ENCODE peak calls at places on chromosomes 1 and 21, in four cellular contexts. One of them, this sample, is unnamed.

GRCh38 chr1:176188604-176189003 is 18.5 kb downstream of the COP1 start:
- DNase-seq in heart right ventricle: no peak
- DNase-seq in stomach: no peak
- DNase-seq in PC-3: no peak
- DNase-seq in this sample: no peak

GRCh38 chr1:51158263-51158662 is 56.2 kb downstream of the C1orf185 start:
- DNase-seq in PC-3: no peak
- DNase-seq in stomach: no peak
- DNase-seq in heart right ventricle: no peak
- DNase-seq in this sample: no peak

GRCh38 chr1:26358411-26359384 is 4.8 kb upstream of the CRYBG2 start:
- DNase-seq in PC-3: peak
- DNase-seq in stomach: peak
- DNase-seq in heart right ventricle: no peak
- DNase-seq in this sample: no peak

GRCh38 chr21:31337086-31337485 is 7.0 kb downstream of the TIAM1 start:
- DNase-seq in stomach: no peak
- DNase-seq in PC-3: no peak
- DNase-seq in heart right ventricle: no peak
- DNase-seq in this sample: no peak

GRCh38 chr1:30656171-30656940 is 67.0 kb downstream of the MATN1 start:
- DNase-seq in stomach: no peak
- DNase-seq in PC-3: no peak
- DNase-seq in heart right ventricle: no peak
- DNase-seq in this sample: no peak

GRCh38 chr1:207952617-207953542 is 42.0 kb upstream of the CD34 start:
- DNase-seq in PC-3: no peak
- DNase-seq in heart right ventricle: no peak
- DNase-seq in stomach: no peak
- DNase-seq in this sample: no peak

GRCh38 chr1:25644962-25645361 is 28.4 kb downstream of the MAN1C1 start:
- DNase-seq in PC-3: no peak
- DNase-seq in stomach: no peak
- DNase-seq in heart right ventricle: no peak
- DNase-seq in this sample: peak

GRCh38 chr1:226627924-226628623 is 79.5 kb downstream of the STUM start:
- DNase-seq in heart right ventricle: no peak
- DNase-seq in stomach: no peak
- DNase-seq in PC-3: no peak
- DNase-seq in this sample: peak

GRCh38 chr1:13807213-13807612 is 107.2 kb downstream of the PRDM2 start:
- DNase-seq in stomach: peak
- DNase-seq in heart right ventricle: no peak
- DNase-seq in PC-3: peak
- DNase-seq in this sample: no peak

GRCh38 chr21:45248893-45249381 is 38.8 kb downstream of the POFUT2 start:
- DNase-seq in heart right ventricle: no peak
- DNase-seq in PC-3: no peak
- DNase-seq in stomach: no peak
- DNase-seq in this sample: peak

GRCh38 chr1:179205284-179205683 is 24.2 kb downstream of the ABL2 start:
- DNase-seq in heart right ventricle: no peak
- DNase-seq in PC-3: no peak
- DNase-seq in stomach: no peak
- DNase-seq in this sample: no peak

GRCh38 chr1:77026640-77027039 is 159.4 kb downstream of the ST6GALNAC5 start:
- DNase-seq in stomach: no peak
- DNase-seq in PC-3: no peak
- DNase-seq in heart right ventricle: no peak
- DNase-seq in this sample: no peak

GRCh38 chr1:45630429-45630828 is 6.6 kb upstream of the CCDC17 start:
- DNase-seq in heart right ventricle: no peak
- DNase-seq in stomach: no peak
- DNase-seq in PC-3: no peak
- DNase-seq in this sample: no peak

GRCh38 chr1:84668185-84668584 is 22.1 kb downstream of the SSX2IP start:
- DNase-seq in stomach: no peak
- DNase-seq in PC-3: peak
- DNase-seq in heart right ventricle: no peak
- DNase-seq in this sample: no peak

GRCh38 chr1:175166746-175167145 is 25.8 kb downstream of the KIAA0040 start:
- DNase-seq in PC-3: no peak
- DNase-seq in heart right ventricle: no peak
- DNase-seq in stomach: no peak
- DNase-seq in this sample: no peak

GRCh38 chr1:119253366-119253765 is 112.9 kb upstream of the WARS2 start:
- DNase-seq in PC-3: peak
- DNase-seq in stomach: no peak
- DNase-seq in heart right ventricle: no peak
- DNase-seq in this sample: no peak

DNA sequence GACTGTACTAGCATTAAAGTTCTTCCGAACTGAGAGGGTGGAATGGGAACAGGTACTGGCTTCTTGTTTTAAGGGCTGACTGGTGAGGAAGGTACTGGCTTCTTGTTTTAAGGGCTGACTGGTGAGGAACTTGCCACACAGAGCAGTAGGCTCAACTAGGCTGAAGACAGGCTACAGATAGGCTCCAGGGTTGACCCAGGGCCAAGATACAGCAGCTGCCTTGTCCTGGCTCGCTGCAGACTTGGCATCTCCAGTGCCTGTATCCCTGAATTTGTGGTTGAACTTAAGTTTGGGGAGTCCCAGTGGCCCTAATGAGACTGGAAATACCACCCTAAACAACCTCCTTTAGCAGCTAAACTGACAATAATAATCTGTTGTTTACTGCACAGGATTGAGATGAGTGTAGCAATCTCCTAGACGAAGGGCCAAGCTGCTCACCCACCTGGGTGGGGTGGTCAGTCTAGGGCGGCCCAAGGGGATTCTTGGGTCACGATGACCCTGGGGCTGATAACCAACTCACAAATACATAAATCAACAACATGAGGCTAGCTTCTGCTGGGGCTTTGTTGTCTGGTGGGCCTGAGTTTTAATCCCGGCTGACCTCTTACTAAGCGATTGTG is 227.1 kb downstream of the DISC1 start:
- DNase-seq in PC-3: no peak
- DNase-seq in stomach: no peak
- DNase-seq in heart right ventricle: peak
- DNase-seq in this sample: no peak
- H3K27ac ChIP-seq in PC-3: no peak
- H3K27ac ChIP-seq in stomach: no peak
- H3K27ac ChIP-seq in heart right ventricle: no peak
- H3K27ac ChIP-seq in this sample: no peak

DNA sequence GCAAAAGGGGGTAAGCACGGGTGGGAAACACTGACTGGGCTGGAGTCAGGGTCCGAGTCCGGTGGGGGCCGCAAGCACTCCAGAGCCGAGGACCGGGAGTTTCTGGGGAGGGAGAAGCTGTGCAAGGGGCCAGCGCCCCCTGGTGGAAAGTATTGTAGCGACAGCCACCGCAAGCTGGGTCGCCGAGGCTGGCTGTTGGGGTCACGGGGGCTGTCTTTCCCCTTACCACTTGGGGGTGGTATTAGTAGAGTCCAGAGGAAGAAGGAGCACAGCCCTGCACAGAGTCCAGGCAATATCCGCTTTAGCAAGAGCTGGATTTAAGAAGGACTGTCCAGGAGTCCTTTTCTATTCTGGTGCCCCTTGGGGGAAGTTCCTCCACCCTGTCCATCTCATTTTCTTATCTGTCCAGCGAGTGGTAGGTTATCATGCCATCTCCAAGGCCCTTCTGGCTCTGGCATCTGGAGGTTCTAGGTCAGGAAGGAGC is 17.9 kb upstream of the ETV3 start:
- DNase-seq in stomach: peak
- DNase-seq in heart right ventricle: peak
- DNase-seq in PC-3: peak
- DNase-seq in this sample: no peak
- H3K4me3 ChIP-seq in stomach: peak
- H3K4me3 ChIP-seq in heart right ventricle: no peak
- H3K4me3 ChIP-seq in PC-3: peak
- H3K4me3 ChIP-seq in this sample: peak

GRCh38 chr1:29240400-29240837 is 4.1 kb downstream of the PTPRU start:
- DNase-seq in PC-3: no peak
- DNase-seq in heart right ventricle: no peak
- DNase-seq in stomach: no peak
- DNase-seq in this sample: no peak
- TF ChIP-seq CTCF in PC-3: peak
- TF ChIP-seq CTCF in heart right ventricle: no peak
- TF ChIP-seq CTCF in stomach: no peak
- TF ChIP-seq CTCF in this sample: no peak

DNA sequence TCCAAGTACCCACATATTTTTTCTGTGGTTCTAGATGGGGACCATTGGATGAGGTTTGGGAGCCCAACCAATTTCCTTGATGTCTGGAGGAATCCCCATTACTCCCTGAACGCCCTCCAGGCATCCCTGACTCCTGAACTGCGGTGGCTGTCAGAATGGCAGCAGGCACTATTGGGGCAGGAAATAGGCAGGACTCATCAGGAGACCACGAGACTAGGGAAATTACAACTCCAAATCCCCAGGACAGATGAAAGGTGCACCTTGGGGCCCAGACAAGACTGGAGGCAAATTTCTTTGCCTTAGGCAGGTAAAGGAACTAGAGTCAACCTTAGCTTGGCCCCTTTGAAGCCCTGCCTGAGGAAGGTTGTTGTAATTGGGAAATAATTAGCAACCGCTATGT is 1.1 kb downstream of the CGN start:
- DNase-seq in stomach: no peak
- DNase-seq in heart right ventricle: no peak
- DNase-seq in PC-3: peak
- DNase-seq in this sample: no peak
- H3K27ac ChIP-seq in stomach: peak
- H3K27ac ChIP-seq in heart right ventricle: no peak
- H3K27ac ChIP-seq in PC-3: peak
- H3K27ac ChIP-seq in this sample: no peak

GRCh38 chr1:200556005-200556404 is 64.5 kb downstream of the KIF14 start:
- DNase-seq in heart right ventricle: no peak
- DNase-seq in PC-3: peak
- DNase-seq in stomach: no peak
- DNase-seq in this sample: no peak
- H3K4me3 ChIP-seq in heart right ventricle: no peak
- H3K4me3 ChIP-seq in PC-3: no peak
- H3K4me3 ChIP-seq in stomach: no peak
- H3K4me3 ChIP-seq in this sample: no peak

DNA sequence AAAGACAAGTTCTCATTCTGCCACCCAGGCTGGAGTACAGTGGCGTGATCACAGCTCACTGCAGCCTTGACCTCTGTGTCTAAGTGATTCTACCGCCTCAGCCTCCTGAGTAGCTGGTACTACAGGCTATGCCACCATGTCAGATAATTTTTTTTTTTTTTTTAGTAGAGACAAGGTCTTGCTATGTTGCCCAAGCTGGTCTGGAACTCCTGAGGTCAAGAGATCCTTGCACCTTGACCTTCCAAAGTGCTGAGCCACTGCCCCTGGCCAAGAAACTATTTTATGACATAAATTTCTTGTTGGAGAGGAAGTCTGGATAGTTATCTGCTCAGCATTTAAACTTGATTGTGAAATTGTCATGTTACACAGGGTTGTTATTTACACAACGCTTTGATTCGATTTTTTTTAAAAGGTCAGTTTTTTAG is 2.1 kb downstream of the SCCPDH start:
- DNase-seq in stomach: no peak
- DNase-seq in PC-3: no peak
- DNase-seq in heart right ventricle: no peak
- DNase-seq in this sample: no peak
- TF ChIP-seq CTCF in stomach: no peak
- TF ChIP-seq CTCF in PC-3: no peak
- TF ChIP-seq CTCF in heart right ventricle: no peak
- TF ChIP-seq CTCF in this sample: no peak

This sample was measured in coronary artery.